ENCODE peak calls at places on chromosomes 3 and 15, in ten cellular contexts. R is keratinocyte, S is kidney, F is fibroblast of lung, K is IMR-90, V is HepG2, U is endodermal cell, J is endothelial cell of umbilical vein, I is PC-3, O is NT2/D1. H is an unnamed sample.

GRCh38 chr3:52080830-52081719 is 24.7 kb upstream of the DUSP7 start:
- DNase-seq in I (no peak), J (no peak), S (peak), V (peak), R (no peak), K (no peak), O (no peak), F (no peak), U (no peak), H (no peak)

GRCh38 chr3:42855219-42855546 is 20.5 kb downstream of the CYP8B1 start:
- DNase-seq in R (no peak), K (no peak), J (no peak), O (no peak), V (no peak), I (no peak), S (no peak), F (no peak), U (no peak), H (no peak)

GRCh38 chr3:129553771-129554170 is 10.8 kb downstream of the H1-8 start:
- DNase-seq in K (no peak), I (no peak), U (no peak), J (no peak), S (no peak), F (no peak), R (no peak), O (no peak), V (no peak), H (no peak)

GRCh38 chr3:197554562-197555280 is 1.0 kb downstream of the BDH1 start:
- DNase-seq in F (peak), V (no peak), J (peak), S (peak), R (peak), I (peak), O (peak), K (peak), U (peak), H (peak)

GRCh38 chr15:64673866-64674265 is 101.5 kb downstream of the RBPMS2 start:
- DNase-seq in V (no peak), F (no peak), J (no peak), O (no peak), U (no peak), K (no peak), S (no peak), I (no peak), R (no peak), H (no peak)

GRCh38 chr3:44179251-44179650 is 62.4 kb upstream of the TOPAZ1 start:
- DNase-seq in U (no peak), I (no peak), O (no peak), K (no peak), R (no peak), S (no peak), J (no peak), V (no peak), F (no peak), H (no peak)

GRCh38 chr3:131535131-131535530 is 32.4 kb upstream of the MRPL3 start:
- DNase-seq in O (no peak), S (no peak), I (peak), U (no peak), V (no peak), J (no peak), F (peak), K (peak), R (no peak), H (no peak)

GRCh38 chr3:14379842-14380241 is 22.6 kb upstream of the SLC6A6 start:
- DNase-seq in I (no peak), V (no peak), F (no peak), K (no peak), J (no peak), U (no peak), R (no peak), S (no peak), O (no peak), H (no peak)

GRCh38 chr15:52567886-52568568 is 803 bp downstream of the ARPP19 start:
- DNase-seq in K (peak), V (peak), I (peak), U (peak), J (peak), F (peak), O (no peak), R (no peak), S (peak), H (peak)

GRCh38 chr15:61871926-61872522 is 188.2 kb downstream of the VPS13C start:
- DNase-seq in F (peak), V (peak), U (no peak), J (peak), R (no peak), O (no peak), S (no peak), K (peak), I (peak), H (no peak)

GRCh38 chr3:103127116-103127630 is 692.4 kb downstream of the ZPLD1 start:
- DNase-seq in U (no peak), V (no peak), I (no peak), K (no peak), S (no peak), O (no peak), R (no peak), F (peak), J (no peak), H (no peak)
- H3K9ac ChIP-seq in U (no peak), V (no peak), I (no peak), K (no peak), S (no peak), O (no peak), R (no peak), F (no peak), J (no peak), H (no peak)

GRCh38 chr3:24838533-24838932 is 343.9 kb upstream of the THRB start:
- DNase-seq in O (no peak), K (no peak), F (no peak), R (no peak), V (no peak), I (no peak), J (no peak), U (no peak), S (no peak), H (no peak)
- H3K9ac ChIP-seq in O (no peak), K (no peak), F (no peak), R (no peak), V (no peak), I (no peak), J (no peak), U (no peak), S (no peak), H (no peak)

GRCh38 chr3:188262488-188262887 is 108.5 kb downstream of the LPP start:
- DNase-seq in O (no peak), K (no peak), I (no peak), J (no peak), S (no peak), V (no peak), F (no peak), U (no peak), R (no peak), H (no peak)

GRCh38 chr3:188264231-188265213 is 110.6 kb downstream of the LPP start:
- DNase-seq in K (peak), F (peak), O (no peak), J (peak), U (no peak), S (no peak), V (peak), R (no peak), I (peak), H (no peak)

GRCh38 chr3:188261011-188261410 is 107.1 kb downstream of the LPP start:
- DNase-seq in R (no peak), O (no peak), S (no peak), K (no peak), I (peak), J (peak), U (no peak), F (no peak), V (no peak), H (no peak)

GRCh38 chr3:188259611-188260010 is 105.7 kb downstream of the LPP start:
- DNase-seq in R (no peak), J (no peak), F (no peak), O (no peak), S (no peak), V (no peak), U (no peak), K (no peak), I (no peak), H (no peak)

DNA sequence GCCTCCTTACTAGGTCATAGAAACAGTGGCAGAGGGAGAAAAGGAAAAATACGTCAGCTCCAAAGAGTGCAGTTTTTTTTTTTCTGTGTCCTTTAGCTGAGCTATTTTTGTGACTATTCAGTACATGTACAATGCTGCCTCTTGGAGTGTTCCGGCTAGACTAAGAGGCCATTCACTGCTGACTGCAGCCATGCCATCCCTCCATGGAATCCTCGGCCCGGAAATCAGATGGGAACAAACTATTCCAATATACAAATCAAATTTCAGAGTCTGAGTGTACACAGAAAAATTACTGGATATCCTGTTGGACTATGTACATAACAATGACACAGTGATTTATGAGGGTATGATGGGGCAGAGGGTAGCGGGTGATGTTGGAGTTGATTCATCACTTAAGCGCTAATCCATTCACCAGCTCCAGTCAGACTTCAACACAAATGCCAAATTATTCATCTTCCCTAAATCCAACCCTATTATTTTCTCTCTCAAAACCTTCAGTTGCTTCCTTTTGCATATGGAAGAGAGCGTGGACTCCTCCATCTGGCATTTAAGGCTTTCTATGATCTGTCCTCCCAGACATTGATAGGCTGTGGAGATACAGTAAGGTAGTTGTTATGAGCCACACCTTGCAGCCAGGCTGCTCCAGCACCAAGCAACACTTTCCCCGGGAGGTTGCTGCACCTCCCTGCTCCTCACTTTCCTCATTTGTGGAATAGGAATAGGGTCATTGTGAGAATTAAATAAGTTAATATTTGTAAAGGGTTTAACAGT is 109.1 kb downstream of the LPP start:
- DNase-seq in I (peak), S (no peak), K (peak), R (no peak), O (no peak), J (peak), F (peak), V (peak), U (no peak), H (no peak)
- H3K9ac ChIP-seq in I (peak), S (no peak), K (peak), R (no peak), O (no peak), J (peak), F (no peak), V (no peak), U (no peak), H (no peak)

DNA sequence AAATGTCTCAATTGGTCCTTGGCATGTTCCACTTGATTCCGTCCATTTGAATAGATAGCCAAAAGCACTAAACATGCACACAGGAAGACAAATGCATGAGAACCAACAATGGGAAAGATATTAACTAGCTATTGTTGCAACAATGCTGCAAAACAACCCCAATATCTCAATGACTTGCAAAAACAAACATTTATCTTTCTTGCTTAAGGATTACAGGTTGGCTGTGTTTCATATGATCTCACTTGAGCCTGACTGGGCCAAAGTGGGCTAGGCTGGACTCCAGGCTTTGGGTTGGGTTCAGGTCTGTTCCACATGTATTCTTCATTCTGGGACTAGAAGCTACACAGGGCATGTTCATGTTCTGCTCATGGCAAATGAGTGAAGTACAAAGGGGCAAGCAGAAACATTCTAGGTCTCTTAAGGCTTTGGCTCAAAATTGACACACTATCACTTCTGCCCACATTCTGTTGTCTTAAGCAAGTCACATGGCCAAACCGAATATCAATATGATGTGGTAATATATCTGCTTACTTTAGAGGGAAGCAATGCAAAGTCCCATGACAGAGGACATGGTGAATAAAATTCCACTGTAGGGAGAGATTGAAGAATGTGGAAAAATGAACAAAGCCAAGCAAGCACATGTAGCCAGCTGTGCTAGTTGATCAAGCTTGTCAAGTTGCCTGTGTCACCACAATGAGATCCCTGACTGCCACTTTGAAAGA is 11.0 kb upstream of the TBC1D5 start:
- DNase-seq in S (no peak), V (no peak), R (no peak), I (no peak), J (no peak), O (no peak), K (no peak), U (no peak), F (peak), H (no peak)
- H3K9ac ChIP-seq in S (no peak), V (no peak), R (no peak), I (no peak), J (no peak), O (no peak), K (no peak), U (no peak), F (no peak), H (no peak)

GRCh38 chr15:31433101-31433500 is 106.5 kb downstream of the KLF13 start:
- DNase-seq in I (no peak), V (no peak), U (no peak), S (no peak), F (no peak), O (no peak), J (no peak), R (no peak), K (no peak), H (no peak)

GRCh38 chr15:31435256-31435781 is 108.7 kb downstream of the KLF13 start:
- DNase-seq in F (peak), I (peak), S (peak), K (peak), O (peak), U (peak), J (peak), V (peak), R (peak), H (peak)

GRCh38 chr15:31433574-31433973 is 106.9 kb downstream of the KLF13 start:
- DNase-seq in I (no peak), K (no peak), F (no peak), O (no peak), V (no peak), R (no peak), U (no peak), J (no peak), S (no peak), H (no peak)

GRCh38 chr15:31435891-31436628 is 109.4 kb downstream of the KLF13 start:
- DNase-seq in U (no peak), V (no peak), S (no peak), F (no peak), R (no peak), I (peak), K (no peak), O (no peak), J (no peak), H (peak)

GRCh38 chr15:31434418-31435255 is 108.0 kb downstream of the KLF13 start:
- DNase-seq in K (peak), O (no peak), I (peak), R (peak), J (peak), F (peak), V (no peak), S (peak), U (no peak), H (peak)
- H3K9ac ChIP-seq in K (peak), O (peak), I (no peak), R (peak), J (peak), F (peak), V (no peak), S (no peak), U (no peak), H (peak)

DNA sequence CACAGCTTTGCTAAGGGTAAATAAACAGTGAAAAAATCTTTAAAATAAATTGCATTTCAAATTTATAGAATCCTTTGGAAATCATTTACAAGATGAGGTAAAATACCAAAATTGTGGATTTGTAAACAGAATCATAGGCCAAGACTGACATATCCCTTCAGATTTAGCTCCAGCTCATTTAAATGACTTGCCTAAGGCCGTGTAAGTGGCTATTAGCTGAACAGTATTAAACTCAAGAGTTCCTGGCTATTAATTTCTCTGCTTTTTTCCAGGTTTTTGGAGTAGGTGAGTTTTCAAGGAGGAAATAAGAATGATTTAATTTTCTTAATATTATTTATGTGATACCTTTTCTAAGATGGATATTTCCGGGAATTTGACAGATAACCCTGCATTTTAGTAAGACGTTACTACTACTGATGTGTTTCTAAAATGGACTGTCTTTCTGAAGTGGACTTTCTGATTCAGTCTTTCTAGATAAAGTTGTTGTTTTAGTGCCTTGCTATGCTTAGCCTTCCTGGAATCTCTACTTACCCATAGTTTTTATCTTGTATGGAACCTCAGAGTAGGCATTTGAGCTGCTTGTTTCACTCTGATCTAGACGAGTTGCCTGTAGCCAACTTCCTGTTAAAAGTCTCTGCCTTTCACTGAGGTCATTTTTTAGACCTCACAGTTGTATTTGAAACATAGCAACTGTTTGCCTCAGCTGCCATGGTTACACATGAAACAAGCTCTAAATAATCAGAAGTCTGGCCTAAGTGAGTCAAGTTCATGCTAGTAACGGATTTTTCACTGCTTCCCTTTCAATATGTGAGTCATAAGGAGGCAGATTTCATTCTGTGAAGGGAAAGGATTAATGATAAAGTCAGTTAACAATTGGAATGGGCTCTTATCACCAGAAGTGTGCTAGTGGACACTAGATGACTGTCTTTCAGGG is 127.0 kb downstream of the KLHL25 start:
- DNase-seq in F (peak), S (no peak), I (peak), U (no peak), R (peak), V (peak), K (peak), J (peak), O (no peak), H (peak)
- H3K9ac ChIP-seq in F (peak), S (peak), I (peak), U (no peak), R (peak), V (no peak), K (peak), J (peak), O (no peak), H (no peak)

DNA sequence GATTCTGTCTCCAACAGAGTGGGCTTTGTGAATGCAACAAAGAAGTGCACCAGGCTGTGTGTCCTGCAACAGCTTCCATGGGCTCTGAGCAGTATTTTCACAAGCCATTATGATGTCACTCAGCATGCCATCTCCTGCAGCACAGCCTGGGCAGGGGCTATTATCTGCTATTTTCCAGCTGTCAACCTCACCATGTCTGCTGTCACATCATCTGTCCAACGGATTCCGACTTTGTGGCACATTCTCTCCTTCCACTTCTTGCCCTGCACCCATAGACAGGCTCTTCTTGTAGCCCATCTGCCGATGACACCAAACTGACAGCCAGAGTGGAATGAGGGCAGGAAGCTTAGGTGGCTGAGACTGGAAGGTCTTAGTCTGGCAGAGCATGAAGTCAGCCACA is 691.9 kb downstream of the NTRK3 start:
- DNase-seq in F (no peak), O (no peak), J (no peak), S (no peak), R (no peak), U (no peak), I (no peak), V (no peak), K (no peak), H (no peak)
- H3K9ac ChIP-seq in F (no peak), O (no peak), J (no peak), S (no peak), R (no peak), U (no peak), I (no peak), V (no peak), K (no peak), H (no peak)

DNA sequence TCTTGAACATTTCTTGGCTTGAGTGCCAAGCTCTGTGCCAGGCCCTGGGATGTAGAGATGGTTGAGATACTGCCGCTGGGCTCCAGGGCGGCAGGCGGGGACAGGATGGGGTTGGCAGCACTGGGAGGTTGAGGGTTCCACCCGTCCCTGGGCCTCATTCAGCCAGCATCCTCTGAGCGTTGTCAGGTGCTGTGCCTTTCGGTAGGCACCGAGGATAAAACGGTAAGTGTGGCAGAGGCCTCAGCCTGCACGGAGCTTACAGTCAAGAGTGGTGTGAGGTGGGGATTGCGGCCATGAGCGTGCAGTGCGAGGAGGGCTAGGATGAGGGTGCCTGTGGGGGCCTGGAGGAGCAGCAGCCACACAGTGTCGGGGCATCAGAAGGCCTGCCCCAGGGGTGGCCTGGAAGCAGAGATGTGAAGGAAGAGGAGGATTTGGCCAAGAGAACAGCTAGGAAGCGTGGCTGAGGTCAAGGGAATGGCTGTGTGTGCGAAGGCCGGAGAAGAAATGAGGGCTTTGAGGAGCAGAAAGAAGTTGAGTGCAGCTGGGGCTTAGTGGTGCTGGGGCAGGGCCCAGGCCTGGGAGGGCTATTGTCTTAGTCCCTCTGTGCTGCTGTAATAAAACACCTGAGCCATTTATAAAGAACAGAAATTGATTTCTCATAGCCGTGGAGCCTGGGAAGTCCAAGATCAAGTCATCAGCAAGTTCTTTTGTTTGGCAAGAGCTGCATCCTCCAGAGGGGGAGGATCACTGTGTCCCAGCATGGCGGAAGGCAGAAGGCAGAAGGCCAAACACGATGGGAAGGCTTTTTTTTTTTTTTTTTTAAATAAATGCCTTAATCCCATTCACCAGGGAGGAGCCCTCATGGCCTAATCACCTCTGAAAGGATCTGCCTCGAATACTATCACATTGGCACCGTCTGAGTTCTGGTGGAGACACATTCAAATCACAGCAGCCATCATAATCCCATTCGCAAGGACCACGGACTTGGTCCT is 22.7 kb downstream of the CORO2B start:
- DNase-seq in J (peak), R (no peak), F (no peak), U (no peak), K (no peak), V (no peak), S (no peak), I (no peak), O (no peak), H (no peak)
- H3K9ac ChIP-seq in J (no peak), R (no peak), F (no peak), U (no peak), K (no peak), V (no peak), S (no peak), I (no peak), O (no peak), H (no peak)

H was measured in colonic mucosa.